ENCODE peak calls at places on chromosomes 6 and 20, in four cellular contexts. One of them, this sample, is unnamed.

GRCh38 chr6:90295854-90296345 is 743 bp downstream of the BACH2 start:
- DNase-seq in A549: peak; percentile 45
- DNase-seq in lower lobe of right lung: peak; percentile 58
- DNase-seq in AG04450: peak; percentile 43
- DNase-seq in this sample: peak; percentile 85

GRCh38 chr6:111685506-111685905 is 79.8 kb upstream of the TRAF3IP2 start:
- DNase-seq in A549: no peak
- DNase-seq in lower lobe of right lung: no peak
- DNase-seq in AG04450: no peak
- DNase-seq in this sample: no peak

GRCh38 chr20:53492212-53492611 is 101.4 kb downstream of the ZNF217 start:
- DNase-seq in A549: no peak
- DNase-seq in lower lobe of right lung: no peak
- DNase-seq in AG04450: no peak
- DNase-seq in this sample: no peak

GRCh38 chr20:57268399-57269076 is 2.1 kb upstream of the BMP7 start:
- DNase-seq in A549: no peak
- DNase-seq in lower lobe of right lung: no peak
- DNase-seq in AG04450: no peak
- DNase-seq in this sample: no peak

GRCh38 chr20:57323034-57323433 is 6.6 kb upstream of the SPO11 start:
- DNase-seq in A549: no peak
- DNase-seq in lower lobe of right lung: no peak
- DNase-seq in AG04450: no peak
- DNase-seq in this sample: peak; percentile 73

GRCh38 chr20:62933966-62934365 is 4.0 kb upstream of the GID8 start:
- DNase-seq in A549: no peak
- DNase-seq in lower lobe of right lung: peak; percentile 15
- DNase-seq in AG04450: no peak
- DNase-seq in this sample: no peak

GRCh38 chr6:138977242-138977641 is 10.8 kb downstream of the REPS1 start:
- DNase-seq in A549: no peak
- DNase-seq in lower lobe of right lung: no peak
- DNase-seq in AG04450: no peak
- DNase-seq in this sample: no peak

GRCh38 chr6:54135665-54136370 is 24.6 kb downstream of the MLIP start:
- DNase-seq in A549: peak; percentile 45
- DNase-seq in lower lobe of right lung: no peak
- DNase-seq in AG04450: peak; percentile 3
- DNase-seq in this sample: no peak

GRCh38 chr20:50373674-50374286 is 136.4 kb upstream of the PTPN1 start:
- DNase-seq in A549: peak; percentile 60
- DNase-seq in lower lobe of right lung: no peak
- DNase-seq in AG04450: no peak
- DNase-seq in this sample: no peak

GRCh38 chr6:106488494-106489369 is 128.2 kb downstream of the CRYBG1 start:
- DNase-seq in A549: no peak
- DNase-seq in lower lobe of right lung: no peak
- DNase-seq in AG04450: no peak
- DNase-seq in this sample: no peak

GRCh38 chr6:94005835-94006234 is 586.5 kb upstream of the EPHA7 start:
- DNase-seq in A549: no peak
- DNase-seq in lower lobe of right lung: no peak
- DNase-seq in AG04450: no peak
- DNase-seq in this sample: no peak

GRCh38 chr20:62553136-62553837 is 77.5 kb upstream of the GATA5 start:
- DNase-seq in A549: no peak
- DNase-seq in lower lobe of right lung: no peak
- DNase-seq in AG04450: no peak
- DNase-seq in this sample: peak; percentile 66

GRCh38 chr6:159053781-159054398 is 9.1 kb upstream of the TAGAP start:
- DNase-seq in A549: no peak
- DNase-seq in lower lobe of right lung: no peak
- DNase-seq in AG04450: no peak
- DNase-seq in this sample: no peak

GRCh38 chr20:51062065-51062464 is 39.2 kb upstream of the KCNG1 start:
- DNase-seq in A549: no peak
- DNase-seq in lower lobe of right lung: no peak
- DNase-seq in AG04450: no peak
- DNase-seq in this sample: no peak

GRCh38 chr6:47318236-47318974 is 8.7 kb upstream of the TNFRSF21 start:
- DNase-seq in A549: no peak
- DNase-seq in lower lobe of right lung: no peak
- DNase-seq in AG04450: no peak
- DNase-seq in this sample: no peak

GRCh38 chr6:163719028-163719742 is 304.7 kb downstream of the QKI start:
- DNase-seq in A549: no peak
- DNase-seq in lower lobe of right lung: no peak
- DNase-seq in AG04450: no peak
- DNase-seq in this sample: no peak

GRCh38 chr20:51450221-51450712 is 92.3 kb downstream of the NFATC2 start:
- DNase-seq in A549: no peak
- DNase-seq in lower lobe of right lung: no peak
- DNase-seq in AG04450: no peak
- DNase-seq in this sample: no peak

GRCh38 chr20:43669332-43669731 is 2.4 kb downstream of the MYBL2 start:
- DNase-seq in A549: peak; percentile 31
- DNase-seq in lower lobe of right lung: no peak
- DNase-seq in AG04450: no peak
- DNase-seq in this sample: no peak

GRCh38 chr6:166598441-166599138 is 12.1 kb upstream of the RAMACL start:
- DNase-seq in A549: no peak
- DNase-seq in lower lobe of right lung: no peak
- DNase-seq in AG04450: peak; percentile 81
- DNase-seq in this sample: no peak

GRCh38 chr6:159953091-159953581 is 15.7 kb upstream of the IGF2R start:
- DNase-seq in A549: no peak
- DNase-seq in lower lobe of right lung: peak; percentile 78
- DNase-seq in AG04450: no peak
- DNase-seq in this sample: no peak

GRCh38 chr6:143198312-143198711 is 137.6 kb downstream of the AIG1 start:
- DNase-seq in A549: no peak
- DNase-seq in lower lobe of right lung: no peak
- DNase-seq in AG04450: no peak
- DNase-seq in this sample: no peak

GRCh38 chr20:60586417-60587105 is 628.3 kb downstream of the CDH26 start:
- DNase-seq in A549: no peak
- DNase-seq in lower lobe of right lung: no peak
- DNase-seq in AG04450: no peak
- DNase-seq in this sample: no peak

GRCh38 chr20:62088258-62089127 is 22.8 kb upstream of the TAF4 start:
- DNase-seq in A549: peak; percentile 94
- DNase-seq in lower lobe of right lung: no peak
- DNase-seq in AG04450: peak; percentile 84
- DNase-seq in this sample: no peak

GRCh38 chr6:53032853-53033252 is 32.4 kb upstream of the FBXO9 start:
- DNase-seq in A549: no peak
- DNase-seq in lower lobe of right lung: no peak
- DNase-seq in AG04450: no peak
- DNase-seq in this sample: no peak

GRCh38 chr20:53738039-53738944 is 144.7 kb upstream of the ZNF217 start:
- DNase-seq in A549: peak; percentile 95
- DNase-seq in lower lobe of right lung: peak; percentile 60
- DNase-seq in AG04450: peak; percentile 36
- DNase-seq in this sample: no peak

GRCh38 chr20:33731693-33732165 is at the start of gene ZNF341:
- DNase-seq in A549: peak; percentile 91
- DNase-seq in lower lobe of right lung: peak; percentile 95
- DNase-seq in AG04450: peak; percentile 37
- DNase-seq in this sample: peak; percentile 94

GRCh38 chr6:125797120-125797933 is 6.6 kb downstream of the NCOA7 start:
- DNase-seq in A549: no peak
- DNase-seq in lower lobe of right lung: no peak
- DNase-seq in AG04450: no peak
- DNase-seq in this sample: no peak

GRCh38 chr6:156557269-156557885 is 219.8 kb upstream of the ARID1B start:
- DNase-seq in A549: peak; percentile 29
- DNase-seq in lower lobe of right lung: no peak
- DNase-seq in AG04450: no peak
- DNase-seq in this sample: peak; percentile 72

GRCh38 chr6:117266267-117266797 is 974 bp downstream of the VGLL2 start:
- DNase-seq in A549: no peak
- DNase-seq in lower lobe of right lung: no peak
- DNase-seq in AG04450: no peak
- DNase-seq in this sample: no peak

GRCh38 chr6:89148016-89148750 is 2.3 kb downstream of the PM20D2 start:
- DNase-seq in A549: no peak
- DNase-seq in lower lobe of right lung: no peak
- DNase-seq in AG04450: no peak
- DNase-seq in this sample: no peak

GRCh38 chr20:23048283-23049200 is 930 bp downstream of the THBD start:
- DNase-seq in A549: peak; percentile 83
- DNase-seq in lower lobe of right lung: peak; percentile 89
- DNase-seq in AG04450: no peak
- DNase-seq in this sample: peak; percentile 87

GRCh38 chr20:44153636-44154043 is 33.3 kb downstream of the JPH2 start:
- DNase-seq in A549: no peak
- DNase-seq in lower lobe of right lung: no peak
- DNase-seq in AG04450: no peak
- DNase-seq in this sample: no peak

GRCh38 chr20:31849306-31849930 is 4.0 kb upstream of the FOXS1 start:
- DNase-seq in A549: no peak
- DNase-seq in lower lobe of right lung: no peak
- DNase-seq in AG04450: no peak
- DNase-seq in this sample: peak; percentile 77

GRCh38 chr20:49452011-49452482 is 30.4 kb downstream of the KCNB1 start:
- DNase-seq in A549: no peak
- DNase-seq in lower lobe of right lung: no peak
- DNase-seq in AG04450: no peak
- DNase-seq in this sample: no peak

GRCh38 chr20:22578221-22579118 is 5.9 kb downstream of the FOXA2 start:
- DNase-seq in A549: peak; percentile 41
- DNase-seq in lower lobe of right lung: peak; percentile 70
- DNase-seq in AG04450: no peak
- DNase-seq in this sample: peak; percentile 69

GRCh38 chr6:72835749-72836148 is 213.9 kb downstream of the KCNQ5 start:
- DNase-seq in A549: no peak
- DNase-seq in lower lobe of right lung: no peak
- DNase-seq in AG04450: no peak
- DNase-seq in this sample: no peak

GRCh38 chr6:4776493-4776966 is 326 bp downstream of the CDYL start:
- DNase-seq in A549: no peak
- DNase-seq in lower lobe of right lung: peak; percentile 77
- DNase-seq in AG04450: no peak
- DNase-seq in this sample: peak; percentile 91

GRCh38 chr6:14147891-14148290 is 30.3 kb downstream of the CD83 start:
- DNase-seq in A549: no peak
- DNase-seq in lower lobe of right lung: no peak
- DNase-seq in AG04450: no peak
- DNase-seq in this sample: no peak

GRCh38 chr20:34055290-34055689 is 56.8 kb downstream of the EIF2S2 start:
- DNase-seq in A549: no peak
- DNase-seq in lower lobe of right lung: no peak
- DNase-seq in AG04450: no peak
- DNase-seq in this sample: no peak

GRCh38 chr6:13924146-13924948 is 405 bp upstream of the RNF182 start:
- DNase-seq in A549: peak; percentile 17
- DNase-seq in lower lobe of right lung: peak; percentile 57
- DNase-seq in AG04450: no peak
- DNase-seq in this sample: peak; percentile 92

DNA sequence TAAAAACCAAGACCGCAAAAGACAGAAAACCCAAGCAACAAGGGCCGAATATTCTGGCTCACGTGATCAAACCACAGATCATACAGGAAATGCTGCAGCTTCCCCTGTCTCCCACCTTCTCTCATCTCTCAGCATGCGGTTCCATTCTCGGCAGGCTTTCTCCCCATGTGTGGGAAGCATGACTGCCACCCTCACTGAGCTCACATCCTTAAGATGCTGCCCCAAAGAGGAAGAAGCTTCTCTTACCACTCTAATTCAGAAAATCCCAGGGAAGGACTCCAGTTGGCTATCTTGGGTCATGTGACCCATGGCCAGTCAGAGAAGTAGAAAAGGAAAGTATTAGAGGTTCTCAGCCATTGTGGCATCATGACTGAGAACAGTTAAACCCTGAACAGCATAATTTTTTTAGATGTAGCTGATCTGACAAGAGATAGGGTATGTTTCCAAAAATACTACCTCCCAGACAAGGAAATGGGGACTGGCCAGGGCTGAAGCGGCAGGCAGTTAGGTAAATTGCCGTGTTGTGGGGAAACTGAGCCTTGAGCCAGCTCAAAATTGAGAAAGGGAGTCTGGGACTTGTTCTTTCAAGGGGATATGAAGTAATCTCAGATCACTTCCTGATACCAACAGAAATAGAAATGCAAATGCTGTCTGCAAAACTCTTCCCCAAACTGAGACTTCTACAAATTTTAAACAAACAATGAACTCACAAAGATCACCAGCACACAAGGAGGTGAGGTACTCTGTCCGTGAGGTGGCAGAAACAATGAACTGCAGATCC is 37.1 kb upstream of the GRM4 start:
- DNase-seq in A549: no peak
- DNase-seq in lower lobe of right lung: no peak
- DNase-seq in AG04450: no peak
- DNase-seq in this sample: peak; percentile 57
- H3K4me3 ChIP-seq in A549: no peak overlapping the region
- H3K4me3 ChIP-seq in lower lobe of right lung: peak overlapping the region; percentile 27
- H3K4me3 ChIP-seq in AG04450: no peak overlapping the region
- H3K4me3 ChIP-seq in this sample: no peak overlapping the region

GRCh38 chr6:30006170-30007131 is 54.6 kb upstream of the POLR1H start:
- DNase-seq in A549: no peak
- DNase-seq in lower lobe of right lung: peak; percentile 71
- DNase-seq in AG04450: no peak
- DNase-seq in this sample: peak; percentile 60
- H3K4me3 ChIP-seq in A549: no peak overlapping the region
- H3K4me3 ChIP-seq in lower lobe of right lung: peak overlapping the region; percentile 63
- H3K4me3 ChIP-seq in AG04450: peak overlapping the region; percentile 43
- H3K4me3 ChIP-seq in this sample: peak overlapping the region; percentile 45

GRCh38 chr6:16241321-16241689 is 2.9 kb downstream of the GMPR start:
- DNase-seq in A549: no peak
- DNase-seq in lower lobe of right lung: no peak
- DNase-seq in AG04450: no peak
- DNase-seq in this sample: no peak

GRCh38 chr6:16240618-16241320 is 2.4 kb downstream of the GMPR start:
- DNase-seq in A549: no peak
- DNase-seq in lower lobe of right lung: no peak
- DNase-seq in AG04450: no peak
- DNase-seq in this sample: no peak

GRCh38 chr6:16238658-16239089 is 287 bp downstream of the GMPR start:
- DNase-seq in A549: no peak
- DNase-seq in lower lobe of right lung: no peak
- DNase-seq in AG04450: no peak
- DNase-seq in this sample: peak; percentile 63

GRCh38 chr6:16239090-16239797 is 857 bp downstream of the GMPR start:
- DNase-seq in A549: no peak
- DNase-seq in lower lobe of right lung: peak; percentile 85
- DNase-seq in AG04450: no peak
- DNase-seq in this sample: peak; percentile 70

GRCh38 chr6:16239798-16240123 is 1.4 kb downstream of the GMPR start:
- DNase-seq in A549: peak; percentile 19
- DNase-seq in lower lobe of right lung: no peak
- DNase-seq in AG04450: no peak
- DNase-seq in this sample: peak; percentile 76
- H3K4me3 ChIP-seq in A549: no peak overlapping the region
- H3K4me3 ChIP-seq in lower lobe of right lung: peak overlapping the region; percentile 72
- H3K4me3 ChIP-seq in AG04450: peak overlapping the region; percentile 2
- H3K4me3 ChIP-seq in this sample: no peak overlapping the region

GRCh38 chr6:27562027-27562410 is 89.1 kb upstream of the ZNF184 start:
- DNase-seq in A549: peak; percentile 69
- DNase-seq in lower lobe of right lung: no peak
- DNase-seq in AG04450: no peak
- DNase-seq in this sample: peak; percentile 33
- H3K4me3 ChIP-seq in A549: peak overlapping the region; percentile 46
- H3K4me3 ChIP-seq in lower lobe of right lung: no peak overlapping the region
- H3K4me3 ChIP-seq in AG04450: no peak overlapping the region
- H3K4me3 ChIP-seq in this sample: peak overlapping the region; percentile 46